ENCODE peak calls at places on chromosomes 2 and 18, in six cellular contexts. W, B, K, H, T and M are unnamed samples.

GRCh38 chr18:7577706-7578105 is 10.6 kb downstream of the PTPRM start:
- DNase-seq in H (no peak), T (no peak), W (no peak), B (peak; percentile 56), K (no peak), M (peak; percentile 74)

GRCh38 chr2:144595686-144596073 is 75.8 kb upstream of the ZEB2 start:
- DNase-seq in B (no peak), T (no peak), W (no peak), H (no peak), K (no peak), M (no peak)

GRCh38 chr2:223494987-223495386 is 107.2 kb downstream of the SCG2 start:
- DNase-seq in W (no peak), B (no peak), H (no peak), T (no peak), K (no peak), M (peak; percentile 37)

GRCh38 chr2:18991177-18992168 is 366.9 kb downstream of the OSR1 start:
- DNase-seq in H (no peak), K (no peak), B (peak; percentile 88), W (no peak), T (peak; percentile 24), M (peak; percentile 90)

GRCh38 chr18:33470229-33470628 is 29.7 kb upstream of the CCDC178 start:
- DNase-seq in T (no peak), B (no peak), K (no peak), H (no peak), W (no peak), M (peak; percentile 89)

GRCh38 chr2:10407841-10408648 is 40.1 kb downstream of the ODC1 start:
- DNase-seq in K (peak; percentile 46), W (peak; percentile 80), T (peak; percentile 65), B (peak; percentile 95), H (peak; percentile 93), M (peak; percentile 74)

GRCh38 chr2:219510512-219511135 is 3.7 kb upstream of the ASIC4 start:
- DNase-seq in W (peak; percentile 27), K (no peak), B (no peak), H (no peak), T (no peak), M (no peak)

GRCh38 chr2:86787701-86788100 is 3.0 kb downstream of the CD8A start:
- DNase-seq in K (no peak), B (peak; percentile 23), H (no peak), W (no peak), T (no peak), M (no peak)

GRCh38 chr2:83067947-83068346 is 1391.1 kb downstream of the SUCLG1 start:
- DNase-seq in T (no peak), K (no peak), W (no peak), H (no peak), B (no peak), M (no peak)

GRCh38 chr2:28681216-28681981 is 70.2 kb upstream of the PPP1CB start:
- DNase-seq in B (peak; percentile 82), K (peak; percentile 8), W (peak; percentile 59), H (no peak), T (no peak), M (peak; percentile 75)

GRCh38 chr2:73257021-73257420 is 22.9 kb downstream of the CCT7 start:
- DNase-seq in B (no peak), T (no peak), K (no peak), W (no peak), H (no peak), M (no peak)

GRCh38 chr18:3885209-3885792 is 435.3 kb downstream of the TGIF1 start:
- DNase-seq in B (no peak), H (no peak), K (no peak), W (no peak), T (no peak), M (no peak)

GRCh38 chr2:102335871-102336366 is 19.7 kb upstream of the IL18R1 start:
- DNase-seq in K (no peak), W (no peak), B (no peak), T (no peak), H (no peak), M (no peak)

GRCh38 chr2:236646441-236646840 is 76.8 kb downstream of the ACKR3 start:
- DNase-seq in W (no peak), K (no peak), T (peak; percentile 6), H (no peak), B (no peak), M (no peak)

GRCh38 chr2:100107911-100108647 is 34.3 kb downstream of the AFF3 start:
- DNase-seq in W (no peak), H (no peak), B (no peak), T (no peak), K (no peak), M (no peak)

GRCh38 chr2:1632006-1632348 is 112.3 kb downstream of the PXDN start:
- DNase-seq in H (no peak), W (no peak), K (no peak), B (peak; percentile 81), T (no peak), M (peak; percentile 85)

GRCh38 chr2:101223814-101224231 is 28.9 kb upstream of the CNOT11 start:
- DNase-seq in B (peak; percentile 84), K (peak; percentile 27), T (no peak), H (no peak), W (no peak), M (peak; percentile 9)

GRCh38 chr2:217294211-217294610 is 434.3 kb upstream of the TNP1 start:
- DNase-seq in B (no peak), K (no peak), T (no peak), W (no peak), H (no peak), M (no peak)

GRCh38 chr2:142734770-142735169 is 142.7 kb upstream of the KYNU start:
- DNase-seq in W (no peak), B (peak; percentile 12), T (no peak), H (no peak), K (no peak), M (no peak)

GRCh38 chr2:54895735-54896134 is 154.5 kb downstream of the RTN4 start:
- DNase-seq in T (no peak), K (no peak), W (no peak), B (peak; percentile 1), H (no peak), M (peak; percentile 19)

GRCh38 chr2:186909095-186909494 is 60.1 kb upstream of the ZSWIM2 start:
- DNase-seq in K (no peak), B (no peak), H (no peak), T (no peak), W (no peak), M (no peak)

GRCh38 chr2:1601471-1602358 is 142.6 kb downstream of the PXDN start:
- DNase-seq in W (no peak), B (no peak), K (no peak), T (no peak), H (no peak), M (no peak)

GRCh38 chr2:76281176-76281841 is 570.6 kb upstream of the GCFC2 start:
- DNase-seq in B (no peak), K (no peak), H (no peak), W (no peak), T (no peak), M (no peak)

GRCh38 chr2:151238527-151239487 is 22.9 kb downstream of the RBM43 start:
- DNase-seq in W (no peak), H (peak; percentile 56), B (peak; percentile 61), K (peak; percentile 46), T (peak; percentile 37), M (peak; percentile 69)

GRCh38 chr2:12827721-12828120 is 111.0 kb downstream of the TRIB2 start:
- DNase-seq in H (no peak), K (no peak), W (no peak), T (no peak), B (no peak), M (no peak)

GRCh38 chr18:33923980-33924379 is 300.7 kb downstream of the NOL4 start:
- DNase-seq in W (no peak), B (no peak), T (no peak), K (no peak), H (no peak), M (no peak)

GRCh38 chr18:55272510-55273243 is 313.4 kb upstream of the CCDC68 start:
- DNase-seq in K (no peak), B (no peak), H (no peak), T (no peak), W (no peak), M (peak; percentile 88)

GRCh38 chr2:157785866-157786662 is 90.1 kb downstream of the ACVR1 start:
- DNase-seq in W (no peak), B (peak; percentile 28), H (no peak), T (no peak), K (no peak), M (peak; percentile 67)

GRCh38 chr2:241892299-241893137 is 23.0 kb downstream of the RTP5 start:
- DNase-seq in K (no peak), T (no peak), B (no peak), H (no peak), W (no peak), M (peak; percentile 23)

GRCh38 chr2:113857454-113857853 is 32.4 kb upstream of the ACTR3 start:
- DNase-seq in K (no peak), W (no peak), B (no peak), H (no peak), T (no peak), M (no peak)

GRCh38 chr2:71923887-71924533 is 223.7 kb downstream of the CYP26B1 start:
- DNase-seq in W (no peak), T (no peak), B (peak; percentile 57), K (peak; percentile 52), H (peak; percentile 71), M (peak; percentile 49)

GRCh38 chr2:112493858-112494648 is 12.1 kb downstream of the TTL start:
- DNase-seq in B (peak; percentile 71), H (peak; percentile 74), K (no peak), W (no peak), T (no peak), M (peak; percentile 57)

GRCh38 chr18:62066121-62066818 is 120.6 kb downstream of the PIGN start:
- DNase-seq in K (no peak), W (no peak), H (no peak), T (no peak), B (no peak), M (no peak)

GRCh38 chr2:226336283-226336682 is 463.3 kb downstream of the IRS1 start:
- DNase-seq in W (no peak), T (no peak), K (no peak), B (no peak), H (no peak), M (no peak)